ENCODE peak calls at places on chromosomes 11 and 22, in eight cellular contexts. T, W, S, Z, C, X, J and I are unnamed samples.

GRCh38 chr22:23856721-23857605 is 712 bp upstream of the SLC2A11 start:
- DNase-seq in T (peak; percentile 78), W (peak; percentile 42), S (peak; percentile 15), J (no peak), X (peak; percentile 57), Z (no peak), C (peak; percentile 52), I (peak; percentile 80)

GRCh38 chr11:92794783-92795182 is 174.7 kb upstream of the MTNR1B start:
- DNase-seq in T (no peak), Z (no peak), S (no peak), W (no peak), J (no peak), C (no peak), X (no peak), I (no peak)

GRCh38 chr11:65942531-65942930 is 2.7 kb upstream of the TSGA10IP start:
- DNase-seq in X (no peak), C (no peak), W (no peak), T (no peak), Z (no peak), J (no peak), S (no peak), I (no peak)

GRCh38 chr11:101091781-101092180 is 37.8 kb downstream of the PGR start:
- DNase-seq in C (no peak), Z (no peak), J (peak; percentile 33), W (no peak), T (no peak), S (no peak), X (no peak), I (no peak)

GRCh38 chr11:58866788-58867187 is 22.3 kb upstream of the GLYATL2 start:
- DNase-seq in X (no peak), W (no peak), J (no peak), Z (no peak), S (no peak), T (no peak), C (no peak), I (no peak)

GRCh38 chr11:78715639-78716311 is 141.1 kb upstream of the NARS2 start:
- DNase-seq in C (no peak), J (peak; percentile 78), T (peak; percentile 77), Z (no peak), X (peak; percentile 66), W (peak; percentile 51), S (no peak), I (peak; percentile 88)

GRCh38 chr22:42692239-42693054 is 28.2 kb downstream of the A4GALT start:
- DNase-seq in W (no peak), Z (no peak), S (no peak), X (no peak), J (no peak), C (peak; percentile 75), T (no peak), I (no peak)

GRCh38 chr22:36048911-36049677 is 20.5 kb upstream of the RBFOX2 start:
- DNase-seq in S (no peak), W (peak; percentile 37), X (no peak), J (no peak), Z (no peak), T (no peak), C (no peak), I (no peak)

GRCh38 chr11:33557201-33557600 is 143.4 kb downstream of the C11orf91 start:
- DNase-seq in C (no peak), J (no peak), T (no peak), W (no peak), S (no peak), Z (no peak), X (no peak), I (no peak)

GRCh38 chr11:90274362-90274761 is 51.5 kb upstream of the CHORDC1 start:
- DNase-seq in S (no peak), Z (no peak), C (no peak), T (no peak), J (no peak), W (no peak), X (no peak), I (no peak)

GRCh38 chr11:71355266-71355665 is 92.9 kb downstream of the DHCR7 start:
- DNase-seq in Z (no peak), J (no peak), C (no peak), X (no peak), T (no peak), S (no peak), W (no peak), I (no peak)

GRCh38 chr22:39601180-39601535 is 30.6 kb downstream of the CACNA1I start:
- DNase-seq in W (no peak), T (no peak), S (no peak), C (peak; percentile 39), X (no peak), Z (no peak), J (no peak), I (no peak)

GRCh38 chr11:99693941-99694492 is 673.3 kb downstream of the CNTN5 start:
- DNase-seq in J (peak; percentile 74), C (no peak), Z (no peak), X (no peak), S (no peak), W (peak; percentile 2), T (no peak), I (no peak)

GRCh38 chr11:75795276-75796090 is 19.5 kb upstream of the UVRAG start:
- DNase-seq in S (no peak), W (peak; percentile 65), J (no peak), T (no peak), C (no peak), X (no peak), Z (no peak), I (no peak)

GRCh38 chr11:77519847-77520246 is 46.0 kb upstream of the PAK1 start:
- DNase-seq in W (no peak), X (no peak), T (no peak), S (no peak), Z (no peak), C (no peak), J (no peak), I (no peak)

GRCh38 chr11:33172996-33173395 is 11.7 kb upstream of the CSTF3 start:
- DNase-seq in J (no peak), W (peak; percentile 20), T (no peak), Z (no peak), S (no peak), C (no peak), X (no peak), I (peak; percentile 64)

GRCh38 chr11:6646040-6646439 is 9.6 kb downstream of the DCHS1 start:
- DNase-seq in X (no peak), C (no peak), J (no peak), Z (no peak), W (peak; percentile 55), S (no peak), T (no peak), I (no peak)

GRCh38 chr22:48517039-48518030 is 1310.3 kb downstream of the BRD1 start:
- DNase-seq in W (peak; percentile 29), S (no peak), T (peak; percentile 45), Z (no peak), X (no peak), C (no peak), J (no peak), I (no peak)

GRCh38 chr11:22082178-22082577 is 110.7 kb upstream of the ANO5 start:
- DNase-seq in X (no peak), C (no peak), W (peak; percentile 24), S (no peak), T (no peak), Z (no peak), J (no peak), I (no peak)

GRCh38 chr11:134067486-134067885 is 1.4 kb upstream of the JAM3 start:
- DNase-seq in X (no peak), W (no peak), J (no peak), Z (no peak), S (no peak), T (no peak), C (no peak), I (no peak)

GRCh38 chr11:15055620-15056356 is 17.6 kb upstream of the CALCB start:
- DNase-seq in W (no peak), T (no peak), S (no peak), X (no peak), C (no peak), J (no peak), Z (no peak), I (no peak)

GRCh38 chr11:65786786-65787636 is at the start of gene OVOL1:
- DNase-seq in C (peak; percentile 53), X (peak; percentile 92), J (no peak), Z (no peak), S (no peak), W (peak; percentile 93), T (no peak), I (peak; percentile 95)

GRCh38 chr22:29470159-29470855 is 9.7 kb upstream of the NEFH start:
- DNase-seq in S (peak; percentile 48), J (peak; percentile 18), W (peak; percentile 63), Z (no peak), T (no peak), X (peak; percentile 68), C (peak; percentile 53), I (peak; percentile 65)

GRCh38 chr11:68987211-68987610 is 6.4 kb upstream of the MRGPRD start:
- DNase-seq in X (no peak), W (no peak), C (no peak), Z (no peak), S (no peak), J (no peak), T (no peak), I (no peak)
- H3K27me3 ChIP-seq in X (no peaks in the 10 kb centered on the region), W (no peaks in the 10 kb centered on the region), C (no peaks in the 10 kb centered on the region), Z (peaks cover 13% of the 10 kb centered on the region), S (no peaks in the 10 kb centered on the region), J (peaks cover 4% of the 10 kb centered on the region), T (no peaks in the 10 kb centered on the region), I (no peaks in the 10 kb centered on the region)

DNA sequence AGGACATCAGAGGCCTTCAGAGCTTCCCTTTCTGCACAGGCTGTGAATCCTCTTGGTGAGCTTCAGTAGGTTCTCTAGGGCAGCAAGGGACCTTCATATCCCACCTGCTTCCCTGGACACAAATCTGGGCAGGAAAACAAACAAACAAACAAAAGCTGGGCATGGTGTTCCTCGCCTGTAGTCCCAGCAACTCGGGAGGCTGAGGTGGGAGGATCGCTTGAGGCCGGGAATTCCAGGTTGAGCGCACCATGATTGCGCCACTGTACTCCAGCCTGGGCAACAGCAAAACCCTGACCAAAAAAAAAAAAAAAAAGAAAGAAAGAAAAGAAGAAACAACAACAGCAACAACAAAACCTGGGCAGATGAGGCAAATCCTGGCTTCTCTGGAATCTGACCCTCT is 92.9 kb downstream of the CEP164 start:
- DNase-seq in C (no peak), W (no peak), Z (no peak), X (no peak), J (no peak), T (no peak), S (no peak), I (peak; percentile 19)
- H3K27me3 ChIP-seq in C (no peaks in the 10 kb centered on the region), W (no peaks in the 10 kb centered on the region), Z (peaks cover 31% of the 10 kb centered on the region), X (no peaks in the 10 kb centered on the region), J (no peaks in the 10 kb centered on the region), T (no peaks in the 10 kb centered on the region), S (no peaks in the 10 kb centered on the region), I (no peaks in the 10 kb centered on the region)

GRCh38 chr22:22834204-22834603 is 53.4 kb upstream of the IGLL5 start:
- DNase-seq in J (no peak), W (no peak), Z (no peak), T (no peak), S (no peak), X (no peak), C (no peak), I (no peak)
- H3K27me3 ChIP-seq in J (no peaks in the 10 kb centered on the region), W (no peaks in the 10 kb centered on the region), Z (peaks cover 51% of the 10 kb centered on the region), T (no peaks in the 10 kb centered on the region), S (no peaks in the 10 kb centered on the region), X (no peaks in the 10 kb centered on the region), C (no peaks in the 10 kb centered on the region), I (no peaks in the 10 kb centered on the region)

DNA sequence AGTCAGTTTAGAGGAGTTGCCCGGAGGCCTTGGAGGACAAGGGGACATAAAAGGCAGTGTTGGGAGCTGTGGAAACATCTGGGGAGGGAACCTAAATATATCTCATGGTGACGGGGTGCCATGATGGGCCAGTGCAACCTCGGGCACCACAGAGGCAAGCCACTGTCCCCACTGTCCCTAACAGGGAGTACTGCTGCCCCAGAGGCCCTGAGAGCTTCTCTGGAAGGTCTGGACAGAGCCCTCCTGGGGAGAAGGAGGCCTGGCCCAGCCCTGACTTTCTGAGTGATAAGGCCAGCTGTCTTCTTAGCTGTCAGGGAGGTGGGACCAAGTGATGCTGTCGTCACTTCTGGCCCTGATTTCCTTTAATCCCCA is 5.5 kb upstream of the P2RY6 start:
- DNase-seq in J (no peak), T (no peak), X (no peak), Z (no peak), S (no peak), C (no peak), W (no peak), I (no peak)
- H3K27me3 ChIP-seq in J (no peaks in the 10 kb centered on the region), T (no peaks in the 10 kb centered on the region), X (peaks cover 7% of the 10 kb centered on the region), Z (peaks cover 43% of the 10 kb centered on the region), S (peaks cover 18% of the 10 kb centered on the region), C (no peaks in the 10 kb centered on the region), W (peaks cover 9% of the 10 kb centered on the region), I (no peaks in the 10 kb centered on the region)